ENCODE peak calls at places on chromosome 12, in four cellular contexts. W is mammary epithelial cell, C is endothelial cell of umbilical vein, N is NCI-H345. Q is an unnamed sample.

GRCh38 chr12:95908573-95908972 is 33.8 kb downstream of the CCDC38 start:
- DNase-seq in N (no peak), C (peak; percentile 40), W (no peak), Q (no peak)

GRCh38 chr12:46523863-46524770 is 151.5 kb upstream of the SLC38A2 start:
- DNase-seq in W (peak; percentile 94), C (peak; percentile 83), N (no peak), Q (peak; percentile 35)

GRCh38 chr12:131971226-131971625 is 21.5 kb downstream of the EP400 start:
- DNase-seq in N (no peak), W (no peak), C (peak; percentile 40), Q (no peak)

GRCh38 chr12:91327889-91328288 is 145.3 kb upstream of the DCN start:
- DNase-seq in C (no peak), N (no peak), W (no peak), Q (no peak)

GRCh38 chr12:130447655-130447965 is 109.9 kb downstream of the PIWIL1 start:
- DNase-seq in N (no peak), C (no peak), W (no peak), Q (no peak)

GRCh38 chr12:6612652-6613014 is 5.5 kb upstream of the CHD4 start:
- DNase-seq in W (no peak), N (no peak), C (no peak), Q (no peak)

GRCh38 chr12:59429766-59430165 is 166.1 kb upstream of the SLC16A7 start:
- DNase-seq in W (no peak), C (no peak), N (no peak), Q (no peak)

GRCh38 chr12:131132118-131132892 is 178.6 kb downstream of the ADGRD1 start:
- DNase-seq in C (no peak), N (peak; percentile 18), W (no peak), Q (peak; percentile 64)

GRCh38 chr12:43754015-43754414 is 4.6 kb downstream of the PUS7L start:
- DNase-seq in C (no peak), N (no peak), W (no peak), Q (no peak)

GRCh38 chr12:131672941-131673330 is 38.0 kb upstream of the SFSWAP start:
- DNase-seq in C (no peak), N (no peak), W (no peak), Q (no peak)

GRCh38 chr12:94049718-94050117 is 98.7 kb upstream of the PLXNC1 start:
- DNase-seq in C (no peak), W (no peak), N (peak; percentile 9), Q (no peak)

GRCh38 chr12:109443794-109444193 is 33.3 kb downstream of the KCTD10 start:
- DNase-seq in N (no peak), W (no peak), C (no peak), Q (no peak)

GRCh38 chr12:52440821-52441319 is 6.7 kb upstream of the KRT75 start:
- DNase-seq in C (no peak), W (peak; percentile 92), N (no peak), Q (peak; percentile 95)